ENCODE peak calls at places on chromosomes 13 and 19, in five cellular contexts. Q, E, Z, H and N are unnamed samples.

GRCh38 chr13:43331676-43332075 is 308.3 kb downstream of the DNAJC15 start:
- DNase-seq in Q (peak; percentile 58), E (peak; percentile 57), Z (no peak), H (no peak), N (no peak)

GRCh38 chr19:14003279-14004051 is 2.7 kb downstream of the RFX1 start:
- DNase-seq in Q (no peak), E (no peak), Z (no peak), H (no peak), N (no peak)

GRCh38 chr19:47765522-47766358 is 12.8 kb upstream of the SELENOW start:
- DNase-seq in Q (peak; percentile 39), E (peak; percentile 72), Z (peak; percentile 78), H (peak; percentile 57), N (peak; percentile 66)

GRCh38 chr13:112744306-112745021 is 54.6 kb downstream of the ATP11A start:
- DNase-seq in Q (peak; percentile 71), E (peak; percentile 45), Z (no peak), H (no peak), N (no peak)

GRCh38 chr19:55173717-55174409 is 6.2 kb downstream of the SYT5 start:
- DNase-seq in Q (peak; percentile 43), E (peak; percentile 83), Z (peak; percentile 54), H (peak; percentile 66), N (peak; percentile 65)

GRCh38 chr19:8320564-8321066 is 560 bp downstream of the NDUFA7 start:
- DNase-seq in Q (no peak), E (no peak), Z (no peak), H (no peak), N (no peak)

GRCh38 chr13:73171926-73172325 is 113.1 kb downstream of the KLF5 start:
- DNase-seq in Q (peak; percentile 52), E (peak; percentile 84), Z (no peak), H (no peak), N (no peak)

GRCh38 chr19:2231621-2232221 is 4.4 kb downstream of the PLEKHJ1 start:
- DNase-seq in Q (no peak), E (no peak), Z (no peak), H (no peak), N (no peak)

GRCh38 chr13:105070452-105070851 is 1465.0 kb downstream of the EFNB2 start:
- DNase-seq in Q (no peak), E (no peak), Z (no peak), H (no peak), N (no peak)

GRCh38 chr13:42526276-42526675 is 47.7 kb upstream of the TNFSF11 start:
- DNase-seq in Q (no peak), E (no peak), Z (no peak), H (no peak), N (no peak)

GRCh38 chr19:16328824-16329482 is 4.3 kb downstream of the KLF2 start:
- DNase-seq in Q (no peak), E (no peak), Z (peak; percentile 65), H (no peak), N (no peak)

GRCh38 chr19:18173572-18174294 is at the start of gene IFI30:
- DNase-seq in Q (no peak), E (peak; percentile 56), Z (peak; percentile 84), H (peak; percentile 65), N (peak; percentile 94)

GRCh38 chr19:10782795-10783194 is 53.2 kb downstream of the TMED1 start:
- DNase-seq in Q (no peak), E (no peak), Z (no peak), H (peak; percentile 52), N (no peak)

GRCh38 chr19:16386619-16387240 is 62.1 kb downstream of the KLF2 start:
- DNase-seq in Q (peak; percentile 40), E (peak; percentile 75), Z (peak; percentile 69), H (no peak), N (peak; percentile 49)

GRCh38 chr13:39575641-39576238 is 27.3 kb downstream of the LHFPL6 start:
- DNase-seq in Q (no peak), E (peak; percentile 18), Z (no peak), H (no peak), N (no peak)

GRCh38 chr19:7772752-7773291 is 9.8 kb downstream of the CLEC4M start:
- DNase-seq in Q (peak; percentile 60), E (peak; percentile 80), Z (no peak), H (no peak), N (no peak)

GRCh38 chr19:1913781-1914577 is 8.8 kb downstream of the ADAT3 start:
- DNase-seq in Q (no peak), E (no peak), Z (no peak), H (no peak), N (no peak)

GRCh38 chr13:95880346-95880745 is 172.9 kb downstream of the UGGT2 start:
- DNase-seq in Q (peak; percentile 50), E (peak; percentile 50), Z (no peak), H (no peak), N (no peak)

GRCh38 chr13:99258946-99259345 is 767 bp upstream of the GPR18 start:
- DNase-seq in Q (no peak), E (no peak), Z (no peak), H (no peak), N (no peak)

GRCh38 chr19:13208964-13209796 is 59.0 kb downstream of the IER2 start:
- DNase-seq in Q (no peak), E (no peak), Z (no peak), H (no peak), N (no peak)

GRCh38 chr13:50805805-50806204 is 37.7 kb downstream of the DLEU7 start:
- DNase-seq in Q (peak; percentile 13), E (peak; percentile 34), Z (no peak), H (no peak), N (no peak)

GRCh38 chr19:9041023-9041422 is 30.8 kb upstream of the MUC16 start:
- DNase-seq in Q (no peak), E (no peak), Z (no peak), H (no peak), N (no peak)

GRCh38 chr19:12721656-12722565 is 1.8 kb downstream of the TNPO2 start:
- DNase-seq in Q (peak; percentile 85), E (peak; percentile 87), Z (peak; percentile 86), H (peak; percentile 62), N (peak; percentile 65)

GRCh38 chr13:109840893-109841287 is 54.5 kb upstream of the IRS2 start:
- DNase-seq in Q (no peak), E (no peak), Z (no peak), H (no peak), N (no peak)

GRCh38 chr13:102944821-102945220 is 99.0 kb downstream of the ERCC5 start:
- DNase-seq in Q (no peak), E (no peak), Z (no peak), H (no peak), N (no peak)

GRCh38 chr13:36530861-36531590 is 98.7 kb downstream of the CCNA1 start:
- DNase-seq in Q (no peak), E (no peak), Z (no peak), H (no peak), N (no peak)

GRCh38 chr13:45575146-45575829 is 40.3 kb downstream of the ERICH6B start:
- DNase-seq in Q (no peak), E (no peak), Z (no peak), H (no peak), N (no peak)

GRCh38 chr19:3618144-3618810 is 8.3 kb downstream of the CACTIN start:
- DNase-seq in Q (peak; percentile 23), E (peak; percentile 67), Z (peak; percentile 82), H (peak; percentile 64), N (peak; percentile 78)

GRCh38 chr13:98240974-98241373 is 63.9 kb upstream of the RNF113B start:
- DNase-seq in Q (no peak), E (no peak), Z (no peak), H (no peak), N (no peak)

DNA sequence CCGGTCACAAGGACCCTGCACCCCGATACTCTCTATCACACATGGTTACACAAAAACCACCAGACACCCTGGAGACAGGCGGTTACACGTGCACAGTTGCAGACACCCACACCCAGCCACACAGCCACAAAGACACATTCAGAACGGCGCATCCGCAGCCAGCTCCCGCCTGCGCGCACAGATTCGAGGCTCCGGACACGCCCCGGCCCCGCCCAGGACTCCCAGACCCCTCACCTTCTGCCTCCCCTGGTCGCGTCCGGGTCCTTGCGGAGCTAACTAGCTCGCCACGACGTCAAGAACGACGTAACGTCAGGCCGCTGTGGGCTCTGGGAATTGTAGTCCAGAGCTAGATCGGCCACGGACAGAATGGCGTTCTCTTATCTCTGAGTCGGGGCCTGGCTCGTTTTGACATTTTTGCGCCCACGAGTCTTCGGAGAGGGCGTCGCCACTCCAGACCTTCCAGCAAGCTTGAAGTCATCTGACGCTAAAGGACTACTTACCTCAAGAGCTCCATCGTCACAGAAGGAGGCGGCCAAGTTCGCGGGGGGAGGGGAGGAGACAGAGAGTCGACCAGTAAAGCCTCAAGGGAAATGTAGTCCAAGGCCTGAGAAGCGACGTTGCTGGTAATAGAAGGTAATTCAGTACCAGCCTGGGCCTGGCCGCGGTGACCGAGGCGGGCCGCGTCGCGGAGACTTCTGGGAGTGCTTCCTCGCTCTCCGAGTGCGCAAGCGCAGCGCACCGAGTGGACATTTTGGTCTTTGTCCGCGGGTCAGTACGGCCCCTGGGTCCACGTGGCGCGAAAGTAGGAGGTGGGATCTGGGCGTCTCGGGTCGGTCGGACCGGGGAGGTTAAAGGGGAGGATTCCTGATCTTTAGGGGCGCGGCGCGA is at the start of the genes ZNF146 and ZNF565:
- DNase-seq in Q (peak; percentile 99), E (peak; percentile 99), Z (peak; percentile 98), H (peak; percentile 98), N (peak; percentile 99)
- TF ChIP-seq CTCF in Q (no peak), E (no peak), Z (peak; percentile 50), H (peak; percentile 8), N (peak; percentile 26)

GRCh38 chr13:32037471-32037870 is 5.9 kb downstream of the FRY start:
- DNase-seq in Q (no peak), E (no peak), Z (no peak), H (no peak), N (no peak)
- H3K27ac ChIP-seq in Q (no peak overlapping the region), E (no peak overlapping the region), Z (no peak overlapping the region), H (peak overlapping the region; percentile 16), N (no peak overlapping the region)

GRCh38 chr19:37980419-37980975 is 73.5 kb downstream of the SIPA1L3 start:
- DNase-seq in Q (peak; percentile 52), E (no peak), Z (no peak), H (no peak), N (no peak)

GRCh38 chr19:37981785-37982475 is 74.9 kb downstream of the SIPA1L3 start:
- DNase-seq in Q (peak; percentile 96), E (no peak), Z (no peak), H (no peak), N (no peak)

GRCh38 chr19:37983916-37984315 is 76.9 kb downstream of the SIPA1L3 start:
- DNase-seq in Q (peak; percentile 53), E (no peak), Z (no peak), H (no peak), N (no peak)

GRCh38 chr19:37983153-37983552 is 76.1 kb downstream of the SIPA1L3 start:
- DNase-seq in Q (no peak), E (no peak), Z (no peak), H (no peak), N (no peak)

GRCh38 chr19:37982655-37983054 is 75.6 kb downstream of the SIPA1L3 start:
- DNase-seq in Q (no peak), E (no peak), Z (no peak), H (no peak), N (no peak)
- H3K4me1 ChIP-seq in Q (peaks cover 2% of the 10 kb centered on the region), E (no peaks in the 10 kb centered on the region), Z (no peaks in the 10 kb centered on the region), H (no peaks in the 10 kb centered on the region), N (no peaks in the 10 kb centered on the region)

GRCh38 chr19:41641879-41642485 is 15.1 kb upstream of the CEACAM4 start:
- DNase-seq in Q (peak; percentile 20), E (peak; percentile 65), Z (no peak), H (peak; percentile 44), N (peak; percentile 54)
- TF ChIP-seq CTCF in Q (peak; percentile 86), E (peak; percentile 90), Z (no peak), H (peak; percentile 76), N (peak; percentile 88)